ENCODE peak calls at places on chromosomes 3 and 15, in five cellular contexts. W is HL-60, B is IMR-90, R is GM13977, N is heart right ventricle. T is an unnamed sample.

GRCh38 chr3:108153451-108153981 is 62.7 kb upstream of the CD47 start:
- DNase-seq in R (peak; percentile 50), W (no peak), B (peak; percentile 75), N (no peak), T (peak; percentile 74)

GRCh38 chr15:71451080-71451479 is 335.8 kb downstream of the THSD4 start:
- DNase-seq in N (no peak), W (no peak), B (no peak), R (no peak), T (no peak)

GRCh38 chr3:98095870-98096269 is 8.9 kb downstream of the OR5AC2 start:
- DNase-seq in B (no peak), W (no peak), R (no peak), N (no peak), T (no peak)

GRCh38 chr15:88022711-88023110 is 233.8 kb downstream of the NTRK3 start:
- DNase-seq in R (no peak), W (no peak), B (no peak), N (no peak), T (no peak)

GRCh38 chr3:170585008-170585936 is 603 bp downstream of the SLC7A14 start:
- DNase-seq in R (no peak), W (no peak), N (no peak), B (peak; percentile 11), T (no peak)

GRCh38 chr3:142983318-142983717 is 18.1 kb upstream of the U2SURP start:
- DNase-seq in B (no peak), N (no peak), W (no peak), R (no peak), T (no peak)

GRCh38 chr3:50523170-50523865 is 19.9 kb upstream of the CACNA2D2 start:
- DNase-seq in B (no peak), R (no peak), N (no peak), W (no peak), T (no peak)

GRCh38 chr3:126155819-126156218 is 24.6 kb downstream of the ALDH1L1 start:
- DNase-seq in B (no peak), W (no peak), N (no peak), R (no peak), T (no peak)

GRCh38 chr3:50617096-50617791 is at the start of gene MAPKAPK3:
- DNase-seq in B (no peak), N (peak; percentile 62), W (peak; percentile 68), R (no peak), T (peak; percentile 52)

DNA sequence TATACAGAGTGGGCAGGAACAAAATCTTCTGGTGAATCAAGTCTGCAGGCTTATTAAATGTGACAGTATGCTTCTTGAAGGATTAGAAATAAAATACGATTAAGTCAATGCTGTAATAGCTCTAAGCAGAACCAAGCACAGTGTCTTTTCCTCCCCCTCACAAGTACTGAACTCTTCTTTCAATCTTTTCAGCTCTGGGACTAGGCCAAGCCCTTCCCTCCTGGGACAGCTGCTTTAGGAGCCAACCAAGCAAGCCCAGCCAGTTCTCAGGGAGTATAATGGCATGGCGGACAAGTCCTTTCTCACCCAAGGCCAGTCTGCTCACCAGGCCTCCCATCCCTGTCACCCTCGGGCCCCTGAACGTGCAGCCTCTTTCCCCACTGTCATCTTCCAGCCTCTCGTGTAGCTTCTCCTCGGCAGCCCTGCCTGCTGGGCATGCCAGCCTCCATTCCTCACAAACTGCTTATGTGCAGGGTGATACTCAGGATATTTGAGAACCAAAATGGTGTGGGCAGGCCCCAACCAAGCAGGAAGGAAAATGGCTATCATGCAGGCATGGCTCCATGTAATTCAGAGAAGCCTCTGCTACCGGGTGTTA is 8.4 kb upstream of the PPP1R2 start:
- DNase-seq in N (peak; percentile 48), B (no peak), W (no peak), R (no peak), T (no peak)
- TF ChIP-seq CTCF in N (no peak), B (no peak), W (no peak), R (no peak), T (no peak)

GRCh38 chr3:185988080-185988815 is 50.4 kb upstream of the TRA2B start:
- DNase-seq in R (no peak), N (no peak), B (no peak), W (no peak), T (no peak)
- TF ChIP-seq CTCF in R (no peak), N (no peak), B (peak; percentile 15), W (no peak), T (no peak)

DNA sequence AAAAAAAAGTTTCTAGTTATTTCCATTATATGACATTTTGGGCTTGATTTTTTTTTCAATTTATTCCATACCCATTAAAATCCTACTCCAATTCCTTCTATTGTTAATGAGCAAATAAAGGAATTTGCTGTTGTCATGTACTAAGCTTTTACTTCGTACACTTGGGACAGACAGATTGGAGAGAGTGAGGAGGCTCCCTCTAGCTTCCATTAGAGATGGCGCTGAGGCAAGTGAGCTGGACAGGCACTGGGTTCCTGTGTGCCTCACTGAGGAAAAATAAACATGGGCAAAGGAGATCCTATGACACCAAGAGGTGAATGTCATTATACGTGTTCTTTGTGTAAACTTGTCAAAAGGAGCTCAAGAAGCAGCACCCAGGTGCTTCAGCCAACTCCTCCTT is 441.1 kb upstream of the MDFIC2 start:
- DNase-seq in N (no peak), W (no peak), R (no peak), B (no peak), T (no peak)
- TF ChIP-seq CTCF in N (no peak), W (no peak), R (no peak), B (peak; percentile 10), T (no peak)

GRCh38 chr3:111252795-111253194 is 181.2 kb downstream of the NECTIN3 start:
- DNase-seq in B (peak; percentile 51), W (no peak), N (no peak), R (no peak), T (no peak)
- TF ChIP-seq CTCF in B (no peak), W (no peak), N (no peak), R (no peak), T (no peak)